ENCODE peak calls at places on chromosomes 12 and 14, in six cellular contexts. One of them, this sample, is unnamed.

GRCh38 chr12:64120568-64120967 is 101.5 kb downstream of the KICS2 start:
- DNase-seq in LHCN-M2: no peak
- DNase-seq in cerebellum: no peak
- DNase-seq in NCI-H1105: no peak
- DNase-seq in activated T-cell treated with anti-CD3 and anti-CD28 coated beads, Interleukin-2, amount 50 U/mL, for 72 hours: no peak
- DNase-seq in T-helper 1 cell: no peak
- DNase-seq in this sample: no peak

GRCh38 chr12:56941299-56942017 is 7.2 kb upstream of the SDR9C7 start:
- DNase-seq in cerebellum: no peak
- DNase-seq in T-helper 1 cell: no peak
- DNase-seq in NCI-H1105: no peak
- DNase-seq in activated T-cell treated with anti-CD3 and anti-CD28 coated beads, Interleukin-2, amount 50 U/mL, for 72 hours: no peak
- DNase-seq in LHCN-M2: peak
- DNase-seq in this sample: no peak

GRCh38 chr14:36657409-36658090 is 4.1 kb upstream of the PAX9 start:
- DNase-seq in NCI-H1105: no peak
- DNase-seq in LHCN-M2: no peak
- DNase-seq in T-helper 1 cell: no peak
- DNase-seq in cerebellum: no peak
- DNase-seq in activated T-cell treated with anti-CD3 and anti-CD28 coated beads, Interleukin-2, amount 50 U/mL, for 72 hours: no peak
- DNase-seq in this sample: no peak

GRCh38 chr12:44915958-44916357 is 39.8 kb upstream of the NELL2 start:
- DNase-seq in activated T-cell treated with anti-CD3 and anti-CD28 coated beads, Interleukin-2, amount 50 U/mL, for 72 hours: no peak
- DNase-seq in T-helper 1 cell: no peak
- DNase-seq in cerebellum: no peak
- DNase-seq in LHCN-M2: no peak
- DNase-seq in NCI-H1105: no peak
- DNase-seq in this sample: no peak

GRCh38 chr14:74888164-74889158 is 6.7 kb downstream of the DLST start:
- DNase-seq in activated T-cell treated with anti-CD3 and anti-CD28 coated beads, Interleukin-2, amount 50 U/mL, for 72 hours: no peak
- DNase-seq in cerebellum: no peak
- DNase-seq in NCI-H1105: no peak
- DNase-seq in T-helper 1 cell: no peak
- DNase-seq in LHCN-M2: peak
- DNase-seq in this sample: no peak

GRCh38 chr14:21299562-21300130 is 19.8 kb downstream of the RPGRIP1 start:
- DNase-seq in T-helper 1 cell: no peak
- DNase-seq in cerebellum: no peak
- DNase-seq in NCI-H1105: no peak
- DNase-seq in activated T-cell treated with anti-CD3 and anti-CD28 coated beads, Interleukin-2, amount 50 U/mL, for 72 hours: no peak
- DNase-seq in LHCN-M2: no peak
- DNase-seq in this sample: no peak

GRCh38 chr14:73025544-73025943 is 1.4 kb downstream of the ZFYVE1 start:
- DNase-seq in activated T-cell treated with anti-CD3 and anti-CD28 coated beads, Interleukin-2, amount 50 U/mL, for 72 hours: no peak
- DNase-seq in T-helper 1 cell: no peak
- DNase-seq in LHCN-M2: peak
- DNase-seq in cerebellum: no peak
- DNase-seq in NCI-H1105: no peak
- DNase-seq in this sample: no peak

GRCh38 chr12:19183121-19183838 is 53.7 kb downstream of the PLEKHA5 start:
- DNase-seq in T-helper 1 cell: no peak
- DNase-seq in cerebellum: no peak
- DNase-seq in LHCN-M2: no peak
- DNase-seq in activated T-cell treated with anti-CD3 and anti-CD28 coated beads, Interleukin-2, amount 50 U/mL, for 72 hours: no peak
- DNase-seq in NCI-H1105: no peak
- DNase-seq in this sample: no peak

GRCh38 chr12:92244036-92244435 is 98.4 kb upstream of the BTG1 start:
- DNase-seq in activated T-cell treated with anti-CD3 and anti-CD28 coated beads, Interleukin-2, amount 50 U/mL, for 72 hours: no peak
- DNase-seq in cerebellum: peak
- DNase-seq in LHCN-M2: peak
- DNase-seq in NCI-H1105: no peak
- DNase-seq in T-helper 1 cell: no peak
- DNase-seq in this sample: peak

GRCh38 chr12:42094277-42094676 is 50.4 kb downstream of the GXYLT1 start:
- DNase-seq in NCI-H1105: no peak
- DNase-seq in T-helper 1 cell: no peak
- DNase-seq in activated T-cell treated with anti-CD3 and anti-CD28 coated beads, Interleukin-2, amount 50 U/mL, for 72 hours: peak
- DNase-seq in cerebellum: no peak
- DNase-seq in LHCN-M2: peak
- DNase-seq in this sample: no peak

GRCh38 chr14:73662439-73663056 is 17.8 kb downstream of the DNAL1 start:
- DNase-seq in activated T-cell treated with anti-CD3 and anti-CD28 coated beads, Interleukin-2, amount 50 U/mL, for 72 hours: no peak
- DNase-seq in cerebellum: no peak
- DNase-seq in T-helper 1 cell: no peak
- DNase-seq in LHCN-M2: peak
- DNase-seq in NCI-H1105: no peak
- DNase-seq in this sample: no peak

GRCh38 chr14:106556665-106557289 is 1030.4 kb downstream of the TMEM121 start:
- DNase-seq in LHCN-M2: no peak
- DNase-seq in activated T-cell treated with anti-CD3 and anti-CD28 coated beads, Interleukin-2, amount 50 U/mL, for 72 hours: peak
- DNase-seq in NCI-H1105: peak
- DNase-seq in cerebellum: no peak
- DNase-seq in T-helper 1 cell: peak
- DNase-seq in this sample: peak

GRCh38 chr12:92421701-92422100 is 276.1 kb upstream of the BTG1 start:
- DNase-seq in cerebellum: no peak
- DNase-seq in T-helper 1 cell: no peak
- DNase-seq in activated T-cell treated with anti-CD3 and anti-CD28 coated beads, Interleukin-2, amount 50 U/mL, for 72 hours: no peak
- DNase-seq in NCI-H1105: no peak
- DNase-seq in LHCN-M2: no peak
- DNase-seq in this sample: no peak

GRCh38 chr14:72906316-72906715 is 12.4 kb upstream of the DPF3 start:
- DNase-seq in LHCN-M2: peak
- DNase-seq in NCI-H1105: no peak
- DNase-seq in T-helper 1 cell: no peak
- DNase-seq in cerebellum: no peak
- DNase-seq in activated T-cell treated with anti-CD3 and anti-CD28 coated beads, Interleukin-2, amount 50 U/mL, for 72 hours: no peak
- DNase-seq in this sample: no peak

GRCh38 chr12:59595557-59596231 is at the start of gene SLC16A7:
- DNase-seq in NCI-H1105: peak
- DNase-seq in LHCN-M2: peak
- DNase-seq in activated T-cell treated with anti-CD3 and anti-CD28 coated beads, Interleukin-2, amount 50 U/mL, for 72 hours: peak
- DNase-seq in cerebellum: peak
- DNase-seq in T-helper 1 cell: peak
- DNase-seq in this sample: peak

GRCh38 chr14:103483600-103483999 is 39.0 kb downstream of the CKB start:
- DNase-seq in cerebellum: no peak
- DNase-seq in NCI-H1105: peak
- DNase-seq in LHCN-M2: peak
- DNase-seq in T-helper 1 cell: no peak
- DNase-seq in activated T-cell treated with anti-CD3 and anti-CD28 coated beads, Interleukin-2, amount 50 U/mL, for 72 hours: no peak
- DNase-seq in this sample: no peak

GRCh38 chr14:101635238-101636080 is 74.2 kb downstream of the DIO3 start:
- DNase-seq in LHCN-M2: no peak
- DNase-seq in NCI-H1105: no peak
- DNase-seq in activated T-cell treated with anti-CD3 and anti-CD28 coated beads, Interleukin-2, amount 50 U/mL, for 72 hours: no peak
- DNase-seq in T-helper 1 cell: no peak
- DNase-seq in cerebellum: no peak
- DNase-seq in this sample: no peak

GRCh38 chr14:86824167-86824566 is 1168.8 kb downstream of the GALC start:
- DNase-seq in T-helper 1 cell: no peak
- DNase-seq in NCI-H1105: no peak
- DNase-seq in activated T-cell treated with anti-CD3 and anti-CD28 coated beads, Interleukin-2, amount 50 U/mL, for 72 hours: no peak
- DNase-seq in LHCN-M2: no peak
- DNase-seq in cerebellum: no peak
- DNase-seq in this sample: no peak

GRCh38 chr12:44031472-44032185 is 195.7 kb downstream of the TMEM117 start:
- DNase-seq in cerebellum: no peak
- DNase-seq in NCI-H1105: no peak
- DNase-seq in activated T-cell treated with anti-CD3 and anti-CD28 coated beads, Interleukin-2, amount 50 U/mL, for 72 hours: no peak
- DNase-seq in LHCN-M2: no peak
- DNase-seq in T-helper 1 cell: no peak
- DNase-seq in this sample: no peak

GRCh38 chr12:56080556-56081138 is 682 bp downstream of the ERBB3 start:
- DNase-seq in NCI-H1105: no peak
- DNase-seq in T-helper 1 cell: no peak
- DNase-seq in LHCN-M2: no peak
- DNase-seq in activated T-cell treated with anti-CD3 and anti-CD28 coated beads, Interleukin-2, amount 50 U/mL, for 72 hours: no peak
- DNase-seq in cerebellum: no peak
- DNase-seq in this sample: peak

GRCh38 chr14:73750161-73750901 is 36.1 kb upstream of the PNMA1 start:
- DNase-seq in T-helper 1 cell: no peak
- DNase-seq in activated T-cell treated with anti-CD3 and anti-CD28 coated beads, Interleukin-2, amount 50 U/mL, for 72 hours: no peak
- DNase-seq in NCI-H1105: no peak
- DNase-seq in LHCN-M2: no peak
- DNase-seq in cerebellum: peak
- DNase-seq in this sample: peak

GRCh38 chr12:6613776-6614512 is 6.8 kb upstream of the CHD4 start:
- DNase-seq in T-helper 1 cell: peak
- DNase-seq in NCI-H1105: peak
- DNase-seq in LHCN-M2: peak
- DNase-seq in activated T-cell treated with anti-CD3 and anti-CD28 coated beads, Interleukin-2, amount 50 U/mL, for 72 hours: no peak
- DNase-seq in cerebellum: peak
- DNase-seq in this sample: peak

GRCh38 chr14:94380225-94381148 is 7.9 kb downstream of the SERPINA1 start:
- DNase-seq in NCI-H1105: no peak
- DNase-seq in activated T-cell treated with anti-CD3 and anti-CD28 coated beads, Interleukin-2, amount 50 U/mL, for 72 hours: peak
- DNase-seq in cerebellum: peak
- DNase-seq in LHCN-M2: no peak
- DNase-seq in T-helper 1 cell: no peak
- DNase-seq in this sample: no peak

GRCh38 chr12:4974217-4974616 is 64.5 kb downstream of the KCNA1 start:
- DNase-seq in NCI-H1105: no peak
- DNase-seq in LHCN-M2: no peak
- DNase-seq in T-helper 1 cell: no peak
- DNase-seq in activated T-cell treated with anti-CD3 and anti-CD28 coated beads, Interleukin-2, amount 50 U/mL, for 72 hours: no peak
- DNase-seq in cerebellum: peak
- DNase-seq in this sample: no peak

GRCh38 chr12:59850268-59850667 is 254.4 kb downstream of the SLC16A7 start:
- DNase-seq in activated T-cell treated with anti-CD3 and anti-CD28 coated beads, Interleukin-2, amount 50 U/mL, for 72 hours: no peak
- DNase-seq in NCI-H1105: no peak
- DNase-seq in T-helper 1 cell: no peak
- DNase-seq in cerebellum: no peak
- DNase-seq in LHCN-M2: no peak
- DNase-seq in this sample: no peak

GRCh38 chr12:57765003-57765697 is 1.7 kb downstream of the CYP27B1 start:
- DNase-seq in LHCN-M2: no peak
- DNase-seq in activated T-cell treated with anti-CD3 and anti-CD28 coated beads, Interleukin-2, amount 50 U/mL, for 72 hours: peak
- DNase-seq in T-helper 1 cell: no peak
- DNase-seq in cerebellum: no peak
- DNase-seq in NCI-H1105: no peak
- DNase-seq in this sample: no peak

GRCh38 chr12:34393086-34393820 is 371.0 kb downstream of the ALG10 start:
- DNase-seq in LHCN-M2: no peak
- DNase-seq in NCI-H1105: no peak
- DNase-seq in cerebellum: no peak
- DNase-seq in activated T-cell treated with anti-CD3 and anti-CD28 coated beads, Interleukin-2, amount 50 U/mL, for 72 hours: no peak
- DNase-seq in T-helper 1 cell: peak
- DNase-seq in this sample: no peak

GRCh38 chr12:119803391-119803791 is 73.7 kb downstream of the CIT start:
- DNase-seq in NCI-H1105: no peak
- DNase-seq in LHCN-M2: no peak
- DNase-seq in T-helper 1 cell: no peak
- DNase-seq in cerebellum: peak
- DNase-seq in activated T-cell treated with anti-CD3 and anti-CD28 coated beads, Interleukin-2, amount 50 U/mL, for 72 hours: no peak
- DNase-seq in this sample: no peak

GRCh38 chr12:120231316-120232011 is 30.6 kb upstream of the RPLP0 start:
- DNase-seq in activated T-cell treated with anti-CD3 and anti-CD28 coated beads, Interleukin-2, amount 50 U/mL, for 72 hours: peak
- DNase-seq in LHCN-M2: peak
- DNase-seq in cerebellum: peak
- DNase-seq in T-helper 1 cell: no peak
- DNase-seq in NCI-H1105: no peak
- DNase-seq in this sample: peak

GRCh38 chr14:105377555-105378182 is 20.7 kb upstream of the TEX22 start:
- DNase-seq in activated T-cell treated with anti-CD3 and anti-CD28 coated beads, Interleukin-2, amount 50 U/mL, for 72 hours: no peak
- DNase-seq in cerebellum: no peak
- DNase-seq in LHCN-M2: no peak
- DNase-seq in T-helper 1 cell: no peak
- DNase-seq in NCI-H1105: no peak
- DNase-seq in this sample: no peak

GRCh38 chr14:65585216-65585615 is 172.7 kb downstream of the FUT8 start:
- DNase-seq in NCI-H1105: no peak
- DNase-seq in activated T-cell treated with anti-CD3 and anti-CD28 coated beads, Interleukin-2, amount 50 U/mL, for 72 hours: no peak
- DNase-seq in LHCN-M2: no peak
- DNase-seq in T-helper 1 cell: no peak
- DNase-seq in cerebellum: no peak
- DNase-seq in this sample: no peak

GRCh38 chr14:32761381-32761968 is 177.2 kb upstream of the NPAS3 start:
- DNase-seq in NCI-H1105: no peak
- DNase-seq in activated T-cell treated with anti-CD3 and anti-CD28 coated beads, Interleukin-2, amount 50 U/mL, for 72 hours: no peak
- DNase-seq in T-helper 1 cell: no peak
- DNase-seq in cerebellum: no peak
- DNase-seq in LHCN-M2: peak
- DNase-seq in this sample: no peak

GRCh38 chr12:71797506-71797905 is 42.1 kb upstream of the TBC1D15 start:
- DNase-seq in LHCN-M2: no peak
- DNase-seq in cerebellum: no peak
- DNase-seq in T-helper 1 cell: no peak
- DNase-seq in activated T-cell treated with anti-CD3 and anti-CD28 coated beads, Interleukin-2, amount 50 U/mL, for 72 hours: no peak
- DNase-seq in NCI-H1105: no peak
- DNase-seq in this sample: no peak

GRCh38 chr14:94164685-94165431 is 9.3 kb upstream of the PPP4R4 start:
- DNase-seq in T-helper 1 cell: no peak
- DNase-seq in cerebellum: no peak
- DNase-seq in NCI-H1105: no peak
- DNase-seq in LHCN-M2: peak
- DNase-seq in activated T-cell treated with anti-CD3 and anti-CD28 coated beads, Interleukin-2, amount 50 U/mL, for 72 hours: no peak
- DNase-seq in this sample: no peak

GRCh38 chr12:111451649-111452129 is 46.0 kb downstream of the SH2B3 start:
- DNase-seq in T-helper 1 cell: no peak
- DNase-seq in NCI-H1105: peak
- DNase-seq in LHCN-M2: peak
- DNase-seq in activated T-cell treated with anti-CD3 and anti-CD28 coated beads, Interleukin-2, amount 50 U/mL, for 72 hours: no peak
- DNase-seq in cerebellum: peak
- DNase-seq in this sample: no peak

GRCh38 chr14:34087556-34087955 is 136.7 kb upstream of the EGLN3 start:
- DNase-seq in NCI-H1105: no peak
- DNase-seq in T-helper 1 cell: no peak
- DNase-seq in activated T-cell treated with anti-CD3 and anti-CD28 coated beads, Interleukin-2, amount 50 U/mL, for 72 hours: no peak
- DNase-seq in cerebellum: no peak
- DNase-seq in LHCN-M2: no peak
- DNase-seq in this sample: no peak